ENCODE peak calls at places on chromosome 4, in five cellular contexts. Z, X, V, K and L are unnamed samples. For H3K4me1, the result is how much of the 10 kb centered on the place peaks cover.

GRCh38 chr4:821631-822030 is 4.3 kb downstream of the CPLX1 start:
- DNase-seq in Z (no peak), X (no peak), V (no peak), K (no peak), L (no peak)

GRCh38 chr4:15893967-15894366 is 44.6 kb downstream of the FGFBP1 start:
- DNase-seq in Z (no peak), X (no peak), V (no peak), K (no peak), L (no peak)

GRCh38 chr4:1075809-1076524 is 37.4 kb downstream of the RNF212 start:
- DNase-seq in Z (no peak), X (no peak), V (no peak), K (no peak), L (no peak)

GRCh38 chr4:40395908-40396806 is 61.0 kb downstream of the CHRNA9 start:
- DNase-seq in Z (peak), X (peak), V (peak), K (no peak), L (peak)

GRCh38 chr4:145619639-145619996 is 433 bp downstream of the MMAA start:
- DNase-seq in Z (peak), X (peak), V (peak), K (no peak), L (peak)

GRCh38 chr4:39932776-39933402 is 44.8 kb downstream of the PDS5A start:
- DNase-seq in Z (no peak), X (no peak), V (no peak), K (no peak), L (no peak)

GRCh38 chr4:149343614-149344013 is 472.0 kb downstream of the IQCM start:
- DNase-seq in Z (no peak), X (no peak), V (no peak), K (no peak), L (no peak)

GRCh38 chr4:4260185-4260751 is 12.2 kb upstream of the TMEM128 start:
- DNase-seq in Z (no peak), X (no peak), V (no peak), K (peak), L (no peak)

GRCh38 chr4:173459857-173460256 is 60.9 kb upstream of the SCRG1 start:
- DNase-seq in Z (no peak), X (no peak), V (no peak), K (no peak), L (no peak)

GRCh38 chr4:118400362-118400761 is 47.6 kb upstream of the PRSS12 start:
- DNase-seq in Z (no peak), X (no peak), V (no peak), K (no peak), L (no peak)

GRCh38 chr4:152508386-152508785 is 27.5 kb downstream of the FBXW7 start:
- DNase-seq in Z (no peak), X (no peak), V (no peak), K (no peak), L (no peak)

GRCh38 chr4:21768349-21769310 is 179.9 kb downstream of the KCNIP4 start:
- DNase-seq in Z (no peak), X (no peak), V (no peak), K (peak), L (no peak)

GRCh38 chr4:99808260-99808857 is 8.3 kb upstream of the DAPP1 start:
- DNase-seq in Z (peak), X (no peak), V (peak), K (peak), L (peak)

GRCh38 chr4:122854860-122855259 is 28.2 kb downstream of the FGF2 start:
- DNase-seq in Z (no peak), X (no peak), V (no peak), K (no peak), L (no peak)

GRCh38 chr4:37827030-37827705 is 682 bp downstream of the PGM2 start:
- DNase-seq in Z (no peak), X (no peak), V (no peak), K (peak), L (peak)

DNA sequence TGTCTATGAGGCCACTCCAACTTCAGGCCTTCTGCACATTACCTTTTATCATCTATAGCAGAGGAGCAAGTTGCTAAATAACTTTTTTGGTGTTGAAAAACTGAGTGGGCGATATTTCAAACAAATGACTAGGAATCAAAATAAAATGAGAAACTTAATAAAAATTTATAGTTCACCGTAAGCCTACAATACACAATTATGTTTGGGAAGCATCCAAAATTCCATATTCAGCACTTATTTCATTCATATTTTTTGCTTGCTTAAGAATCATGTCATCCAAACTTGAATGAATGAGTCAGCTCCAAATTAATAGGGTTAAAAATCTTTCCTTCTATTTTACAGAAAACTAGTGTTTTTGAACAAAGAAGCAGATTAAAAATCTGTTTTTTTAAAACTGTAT is 119.1 kb downstream of the SH3RF1 start:
- DNase-seq in Z (no peak), X (no peak), V (no peak), K (no peak), L (no peak)
- H3K4me1 ChIP-seq in Z (under half), X (under half), V (under half), K (under half), L (under half)

GRCh38 chr4:162461952-162462351 is 298.2 kb upstream of the FSTL5 start:
- DNase-seq in Z (no peak), X (no peak), V (no peak), K (no peak), L (no peak)
- TF ChIP-seq CTCF in Z (no peak), X (no peak), V (no peak), K (no peak), L (no peak)

GRCh38 chr4:7804759-7805385 is 134.8 kb downstream of the AFAP1 start:
- DNase-seq in Z (no peak), X (no peak), V (no peak), K (no peak), L (no peak)

GRCh38 chr4:7805533-7806079 is 134.1 kb downstream of the AFAP1 start:
- DNase-seq in Z (peak), X (no peak), V (peak), K (no peak), L (no peak)

GRCh38 chr4:7802093-7802726 is 137.5 kb downstream of the AFAP1 start:
- DNase-seq in Z (peak), X (peak), V (peak), K (peak), L (peak)

GRCh38 chr4:7803371-7803770 is 136.3 kb downstream of the AFAP1 start:
- DNase-seq in Z (no peak), X (no peak), V (no peak), K (no peak), L (no peak)

DNA sequence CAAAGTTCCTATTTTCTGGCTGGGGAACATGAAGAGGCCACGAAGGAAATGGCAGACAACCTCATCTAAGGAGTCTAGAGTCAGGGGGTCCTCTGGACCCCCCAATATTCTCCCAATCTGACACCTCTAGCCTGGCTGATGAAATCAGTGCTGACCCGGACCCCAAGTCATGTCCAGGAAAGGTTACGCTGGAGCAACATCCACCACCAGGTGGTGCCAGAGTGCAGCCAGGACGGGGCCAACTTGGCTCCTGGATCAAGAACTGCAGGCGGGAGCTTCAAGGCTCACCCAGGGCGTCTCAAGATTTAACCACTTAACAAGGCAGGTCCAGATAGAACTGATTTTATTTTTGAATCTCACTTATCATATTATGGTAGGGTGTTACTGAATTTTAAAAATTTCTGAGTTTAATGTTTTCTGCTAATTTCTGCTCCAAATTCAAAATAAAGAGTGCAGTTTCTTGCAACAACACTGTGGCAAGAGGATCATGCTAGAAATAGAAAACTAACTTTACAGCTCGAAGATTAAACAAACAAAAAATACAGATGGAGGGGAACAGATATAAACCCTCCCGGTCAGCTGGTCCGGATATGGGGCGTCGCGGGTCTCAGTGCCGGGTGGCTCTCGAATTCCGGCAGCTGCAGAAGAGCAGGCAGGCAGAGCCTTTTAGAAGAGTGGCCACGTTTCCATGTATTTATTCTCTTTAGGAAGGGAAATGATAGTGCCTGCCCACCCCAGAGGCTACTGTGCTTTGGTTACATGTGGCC is 135.5 kb downstream of the AFAP1 start:
- DNase-seq in Z (peak), X (peak), V (peak), K (peak), L (peak)
- H3K4me1 ChIP-seq in Z (half or more), X (under half), V (under half), K (under half), L (under half)

DNA sequence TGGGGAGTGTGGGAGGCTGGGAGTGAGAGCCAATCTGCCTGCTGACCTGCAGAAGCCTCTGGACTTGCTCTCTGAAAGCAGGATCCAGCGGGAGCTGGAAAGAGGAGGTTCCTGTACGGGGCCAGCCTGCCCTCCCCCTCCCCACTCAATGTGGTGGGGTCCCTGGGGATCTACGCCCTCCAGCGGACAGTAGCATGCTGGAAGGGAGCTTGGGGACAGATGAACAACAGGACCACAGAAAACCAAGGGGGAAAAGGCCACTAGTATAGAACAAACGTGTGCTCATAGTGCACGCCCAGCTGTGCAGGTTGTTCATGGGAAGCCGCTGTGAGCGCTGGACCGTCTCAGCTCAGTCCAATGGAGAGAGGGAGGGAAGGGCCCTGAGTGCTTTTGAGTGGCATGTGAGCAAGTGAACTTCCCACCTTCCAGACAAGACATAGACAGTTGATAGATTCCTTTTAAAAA is 15.8 kb downstream of the HMX1 start:
- DNase-seq in Z (no peak), X (no peak), V (no peak), K (no peak), L (peak)
- TF ChIP-seq CTCF in Z (no peak), X (no peak), V (no peak), K (no peak), L (no peak)

GRCh38 chr4:2808001-2808400 is 15.1 kb downstream of the SH3BP2 start:
- DNase-seq in Z (no peak), X (no peak), V (no peak), K (no peak), L (no peak)
- H3K4me1 ChIP-seq in Z (half or more), X (under half), V (under half), K (half or more), L (half or more)

DNA sequence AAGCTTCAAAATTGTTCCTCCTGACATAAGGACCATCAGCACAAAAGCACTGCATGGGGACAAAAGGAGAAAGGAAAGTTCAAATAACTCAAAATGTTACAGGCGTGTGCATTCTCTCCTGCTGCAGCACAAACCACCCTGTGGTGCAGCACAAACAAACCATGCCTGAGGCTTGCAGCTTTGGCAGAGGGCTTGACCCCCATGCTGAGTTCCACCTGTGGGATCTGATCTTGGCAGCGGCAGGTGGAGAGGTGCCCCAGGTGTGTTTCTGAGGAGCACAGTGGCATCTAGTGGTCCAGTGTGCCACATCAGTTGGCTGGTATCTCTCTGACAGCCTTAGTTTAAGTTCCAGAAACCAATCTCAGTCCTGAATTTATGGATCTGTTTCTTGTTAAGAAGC is 164.6 kb downstream of the SOWAHB start:
- DNase-seq in Z (no peak), X (no peak), V (peak), K (no peak), L (peak)
- TF ChIP-seq CTCF in Z (no peak), X (no peak), V (no peak), K (no peak), L (no peak)

GRCh38 chr4:70737006-70737405 is 15.2 kb downstream of the RUFY3 start:
- DNase-seq in Z (no peak), X (no peak), V (no peak), K (no peak), L (no peak)

GRCh38 chr4:70739496-70740337 is 18.0 kb downstream of the RUFY3 start:
- DNase-seq in Z (no peak), X (no peak), V (no peak), K (no peak), L (no peak)

GRCh38 chr4:70734971-70735370 is 13.2 kb downstream of the RUFY3 start:
- DNase-seq in Z (no peak), X (no peak), V (no peak), K (no peak), L (no peak)

GRCh38 chr4:70737409-70737808 is 15.6 kb downstream of the RUFY3 start:
- DNase-seq in Z (no peak), X (no peak), V (no peak), K (no peak), L (no peak)

GRCh38 chr4:70734168-70734954 is 12.6 kb downstream of the RUFY3 start:
- DNase-seq in Z (no peak), X (no peak), V (no peak), K (no peak), L (no peak)
- H3K4me1 ChIP-seq in Z (under half), X (under half), V (under half), K (under half), L (under half)

GRCh38 chr4:7189066-7189465 is 3.3 kb upstream of the SORCS2 start:
- DNase-seq in Z (peak), X (no peak), V (no peak), K (no peak), L (no peak)

GRCh38 chr4:7186516-7187296 is 5.6 kb upstream of the SORCS2 start:
- DNase-seq in Z (peak), X (no peak), V (no peak), K (no peak), L (no peak)

GRCh38 chr4:7187297-7187592 is 5.1 kb upstream of the SORCS2 start:
- DNase-seq in Z (peak), X (no peak), V (no peak), K (no peak), L (no peak)

GRCh38 chr4:7186081-7186480 is 6.3 kb upstream of the SORCS2 start:
- DNase-seq in Z (peak), X (no peak), V (no peak), K (peak), L (peak)

DNA sequence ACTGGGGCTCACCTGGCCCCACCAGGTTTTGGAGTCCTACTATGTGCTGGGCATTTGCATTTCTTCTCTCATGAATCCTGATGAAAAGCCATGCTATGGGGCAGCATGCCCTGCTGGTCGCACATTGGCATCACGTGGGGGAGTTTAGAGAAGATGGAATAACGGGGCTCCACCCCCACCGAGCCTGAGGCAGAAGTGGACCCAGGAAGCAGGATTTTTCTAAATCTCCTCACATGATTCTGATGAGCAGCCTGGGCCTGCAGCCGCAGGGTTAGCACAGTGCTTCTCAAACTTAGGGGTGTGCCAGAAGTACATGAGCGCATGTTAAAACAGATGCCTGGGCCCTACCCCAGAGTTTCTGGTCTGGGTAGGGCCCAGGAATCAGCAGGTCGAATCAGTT is 4.6 kb upstream of the SORCS2 start:
- DNase-seq in Z (peak), X (no peak), V (no peak), K (no peak), L (peak)
- TF ChIP-seq CTCF in Z (no peak), X (no peak), V (no peak), K (no peak), L (no peak)